ENCODE peak calls at places on chromosome 10, in ten cellular contexts. I is CD8-positive, alpha-beta memory T cell; H is lower lobe of right lung; O is pancreas; W is mammary epithelial cell; M is transverse colon; E is PC-3; Q is colonic mucosa; N is A549; A is tibial artery. Z is an unnamed sample. For H3K4me1, the result is how much of the 10 kb centered on the place peaks cover.

GRCh38 chr10:92822060-92822634 is 26.2 kb upstream of the EXOC6 start:
- DNase-seq in I (no peak), H (no peak), O (no peak), W (peak), M (no peak), E (peak), Q (no peak), N (peak), A (no peak), Z (peak)

GRCh38 chr10:110226926-110227641 is 19.7 kb downstream of the MXI1 start:
- DNase-seq in I (peak), H (peak), O (peak), W (peak), M (peak), E (no peak), Q (peak), N (no peak), A (peak), Z (peak)

GRCh38 chr10:124626759-124627380 is 117.3 kb downstream of the FAM53B start:
- DNase-seq in I (peak), H (peak), O (no peak), W (peak), M (peak), E (peak), Q (peak), N (no peak), A (no peak), Z (no peak)

GRCh38 chr10:34768261-34768971 is 46.7 kb downstream of the PARD3 start:
- DNase-seq in I (no peak), H (peak), O (peak), W (peak), M (peak), E (peak), Q (peak), N (peak), A (peak), Z (no peak)

GRCh38 chr10:96509017-96509641 is 4.6 kb downstream of the TLL2 start:
- DNase-seq in I (no peak), H (no peak), O (no peak), W (peak), M (no peak), E (no peak), Q (no peak), N (no peak), A (no peak), Z (peak)

GRCh38 chr10:70355234-70356021 is 27.0 kb downstream of the LRRC20 start:
- DNase-seq in I (no peak), H (no peak), O (no peak), W (no peak), M (peak), E (no peak), Q (no peak), N (no peak), A (no peak), Z (no peak)

GRCh38 chr10:63593576-63593975 is 72.4 kb downstream of the REEP3 start:
- DNase-seq in I (no peak), H (no peak), O (no peak), W (no peak), M (no peak), E (no peak), Q (no peak), N (no peak), A (no peak), Z (no peak)

GRCh38 chr10:5843814-5844705 is 30.8 kb upstream of the GDI2 start:
- DNase-seq in I (no peak), H (no peak), O (no peak), W (no peak), M (no peak), E (no peak), Q (no peak), N (no peak), A (no peak), Z (no peak)

GRCh38 chr10:83925133-83925532 is 214.2 kb upstream of the GHITM start:
- DNase-seq in I (no peak), H (no peak), O (no peak), W (no peak), M (no peak), E (no peak), Q (no peak), N (no peak), A (no peak), Z (no peak)

GRCh38 chr10:23157239-23157661 is 34.9 kb upstream of the PTF1A start:
- DNase-seq in I (no peak), H (no peak), O (no peak), W (no peak), M (no peak), E (no peak), Q (no peak), N (no peak), A (no peak), Z (no peak)

GRCh38 chr10:56286096-56286495 is 75.0 kb downstream of the ZWINT start:
- DNase-seq in I (no peak), H (no peak), O (no peak), W (no peak), M (no peak), E (peak), Q (no peak), N (no peak), A (no peak), Z (no peak)

DNA sequence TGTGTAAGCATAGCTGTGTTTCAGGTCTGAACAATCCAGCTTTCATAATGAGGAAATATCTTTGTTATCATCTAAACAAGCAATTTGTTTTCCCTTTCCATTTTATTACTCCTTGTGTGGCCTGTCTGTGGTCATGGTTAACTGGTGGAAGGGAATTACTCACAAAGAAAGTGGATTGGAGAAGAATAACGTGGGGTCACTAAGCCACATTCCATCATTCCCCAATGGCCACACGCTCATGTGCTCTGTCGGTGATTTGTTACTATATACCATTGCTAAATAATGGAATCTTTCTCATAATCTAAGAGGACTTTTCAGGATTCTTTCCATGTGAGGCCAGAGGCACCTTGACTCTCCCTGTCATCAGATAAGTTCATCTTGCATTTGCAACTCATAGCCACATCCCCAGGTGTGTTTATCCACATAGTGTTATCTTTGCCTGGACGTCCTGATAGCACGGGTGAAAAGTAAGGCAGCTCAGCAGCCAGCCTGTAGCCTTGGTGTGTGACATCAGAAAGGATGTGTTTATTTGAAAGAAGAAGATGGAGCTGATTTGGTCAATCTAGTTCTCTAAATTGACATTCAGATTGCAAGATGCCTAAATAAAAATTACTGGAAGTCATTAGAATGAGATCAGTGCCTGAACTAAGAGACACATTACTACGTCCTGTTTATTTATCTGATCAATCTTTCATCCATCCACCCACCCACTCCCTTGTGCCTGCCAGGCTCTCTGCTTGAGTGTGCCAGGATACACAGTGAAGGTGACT is 128.9 kb downstream of the CELF2 start:
- DNase-seq in I (no peak), H (no peak), O (no peak), W (no peak), M (no peak), E (no peak), Q (no peak), N (no peak), A (no peak), Z (no peak)
- H3K4me1 ChIP-seq in I (half or more), H (half or more), O (under half), W (under half), M (half or more), E (under half), Q (under half), N (under half), A (under half), Z (under half)

GRCh38 chr10:9707205-9707604 is 1310.5 kb upstream of the CELF2 start:
- DNase-seq in I (no peak), H (no peak), O (no peak), W (no peak), M (no peak), E (no peak), Q (no peak), N (no peak), A (no peak), Z (no peak)
- H3K4me1 ChIP-seq in I (under half), H (under half), O (under half), W (under half), M (under half), E (under half), Q (under half), N (under half), A (under half), Z (under half)

GRCh38 chr10:11197854-11198253 is 180.2 kb downstream of the CELF2 start:
- DNase-seq in I (no peak), H (no peak), O (no peak), W (no peak), M (no peak), E (no peak), Q (no peak), N (no peak), A (no peak), Z (no peak)
- H3K4me1 ChIP-seq in I (half or more), H (under half), O (under half), W (under half), M (under half), E (under half), Q (under half), N (under half), A (under half), Z (under half)

GRCh38 chr10:10591682-10592412 is 425.8 kb upstream of the CELF2 start:
- DNase-seq in I (no peak), H (no peak), O (no peak), W (no peak), M (no peak), E (no peak), Q (no peak), N (no peak), A (peak), Z (no peak)
- H3K4me1 ChIP-seq in I (under half), H (under half), O (under half), W (under half), M (under half), E (under half), Q (under half), N (under half), A (under half), Z (under half)

GRCh38 chr10:105594301-105594700 is 953.2 kb downstream of the SORCS3 start:
- DNase-seq in I (no peak), H (no peak), O (no peak), W (peak), M (no peak), E (no peak), Q (no peak), N (no peak), A (no peak), Z (no peak)
- H3K4me1 ChIP-seq in I (under half), H (under half), O (under half), W (under half), M (under half), E (under half), Q (under half), N (under half), A (under half), Z (under half)

GRCh38 chr10:103849880-103850571 is 5.3 kb downstream of the SH3PXD2A start:
- DNase-seq in I (no peak), H (no peak), O (no peak), W (peak), M (no peak), E (peak), Q (peak), N (no peak), A (peak), Z (no peak)
- H3K4me1 ChIP-seq in I (under half), H (half or more), O (under half), W (half or more), M (half or more), E (under half), Q (half or more), N (under half), A (under half), Z (under half)

Z was measured in SJSA1.